ENCODE peak calls at places on chromosomes 13 and 19, in ten cellular contexts. One of them, this sample, is unnamed.

GRCh38 chr13:67792151-67792665 is 562.1 kb upstream of the PCDH9 start:
- DNase-seq in fibroblast of mammary gland: no peak
- DNase-seq in cardiac muscle cell: peak
- DNase-seq in PC-3: no peak
- DNase-seq in neural crest cell: no peak
- DNase-seq in cardiac fibroblast: no peak
- DNase-seq in AG10803: no peak
- DNase-seq in AG04450: no peak
- DNase-seq in fibroblast of the aortic adventitia: no peak
- DNase-seq in fibroblast of lung: peak
- DNase-seq in this sample: no peak

GRCh38 chr19:49549045-49549444 is 21.2 kb downstream of the RCN3 start:
- DNase-seq in fibroblast of mammary gland: no peak
- DNase-seq in cardiac muscle cell: no peak
- DNase-seq in PC-3: no peak
- DNase-seq in neural crest cell: no peak
- DNase-seq in cardiac fibroblast: no peak
- DNase-seq in AG10803: no peak
- DNase-seq in AG04450: no peak
- DNase-seq in fibroblast of the aortic adventitia: no peak
- DNase-seq in fibroblast of lung: no peak
- DNase-seq in this sample: no peak

GRCh38 chr19:10086032-10086903 is at the start of gene SHFL:
- DNase-seq in fibroblast of mammary gland: peak
- DNase-seq in cardiac muscle cell: peak
- DNase-seq in PC-3: peak
- DNase-seq in neural crest cell: no peak
- DNase-seq in cardiac fibroblast: peak
- DNase-seq in AG10803: peak
- DNase-seq in AG04450: no peak
- DNase-seq in fibroblast of the aortic adventitia: peak
- DNase-seq in fibroblast of lung: peak
- DNase-seq in this sample: peak

GRCh38 chr19:32824136-32824835 is 45.3 kb downstream of the SLC7A9 start:
- DNase-seq in fibroblast of mammary gland: no peak
- DNase-seq in cardiac muscle cell: no peak
- DNase-seq in PC-3: no peak
- DNase-seq in neural crest cell: no peak
- DNase-seq in cardiac fibroblast: no peak
- DNase-seq in AG10803: no peak
- DNase-seq in AG04450: no peak
- DNase-seq in fibroblast of the aortic adventitia: no peak
- DNase-seq in fibroblast of lung: no peak
- DNase-seq in this sample: no peak

GRCh38 chr19:863305-863620 is 3.8 kb downstream of the CFD start:
- DNase-seq in fibroblast of mammary gland: no peak
- DNase-seq in cardiac muscle cell: no peak
- DNase-seq in PC-3: no peak
- DNase-seq in neural crest cell: no peak
- DNase-seq in cardiac fibroblast: no peak
- DNase-seq in AG10803: no peak
- DNase-seq in AG04450: no peak
- DNase-seq in fibroblast of the aortic adventitia: no peak
- DNase-seq in fibroblast of lung: no peak
- DNase-seq in this sample: no peak

GRCh38 chr13:30120133-30120822 is 187.1 kb downstream of the KATNAL1 start:
- DNase-seq in fibroblast of mammary gland: no peak
- DNase-seq in cardiac muscle cell: no peak
- DNase-seq in PC-3: no peak
- DNase-seq in neural crest cell: no peak
- DNase-seq in cardiac fibroblast: no peak
- DNase-seq in AG10803: no peak
- DNase-seq in AG04450: no peak
- DNase-seq in fibroblast of the aortic adventitia: no peak
- DNase-seq in fibroblast of lung: no peak
- DNase-seq in this sample: no peak

GRCh38 chr13:76820759-76821158 is 65.4 kb downstream of the KCTD12 start:
- DNase-seq in fibroblast of mammary gland: peak
- DNase-seq in cardiac muscle cell: no peak
- DNase-seq in PC-3: no peak
- DNase-seq in neural crest cell: no peak
- DNase-seq in cardiac fibroblast: peak
- DNase-seq in AG10803: peak
- DNase-seq in AG04450: no peak
- DNase-seq in fibroblast of the aortic adventitia: peak
- DNase-seq in fibroblast of lung: no peak
- DNase-seq in this sample: no peak

GRCh38 chr19:45798995-45799517 is 6.4 kb upstream of the DMWD start:
- DNase-seq in fibroblast of mammary gland: peak
- DNase-seq in cardiac muscle cell: peak
- DNase-seq in PC-3: peak
- DNase-seq in neural crest cell: peak
- DNase-seq in cardiac fibroblast: peak
- DNase-seq in AG10803: peak
- DNase-seq in AG04450: peak
- DNase-seq in fibroblast of the aortic adventitia: peak
- DNase-seq in fibroblast of lung: peak
- DNase-seq in this sample: no peak

GRCh38 chr19:48925240-48925843 is 8.2 kb upstream of the DHDH start:
- DNase-seq in fibroblast of mammary gland: peak
- DNase-seq in cardiac muscle cell: no peak
- DNase-seq in PC-3: peak
- DNase-seq in neural crest cell: no peak
- DNase-seq in cardiac fibroblast: peak
- DNase-seq in AG10803: peak
- DNase-seq in AG04450: peak
- DNase-seq in fibroblast of the aortic adventitia: peak
- DNase-seq in fibroblast of lung: peak
- DNase-seq in this sample: no peak

GRCh38 chr19:49362926-49363264 is 679 bp upstream of the TEAD2 start:
- DNase-seq in fibroblast of mammary gland: no peak
- DNase-seq in cardiac muscle cell: peak
- DNase-seq in PC-3: no peak
- DNase-seq in neural crest cell: no peak
- DNase-seq in cardiac fibroblast: peak
- DNase-seq in AG10803: peak
- DNase-seq in AG04450: no peak
- DNase-seq in fibroblast of the aortic adventitia: no peak
- DNase-seq in fibroblast of lung: peak
- DNase-seq in this sample: peak

GRCh38 chr13:97627566-97627965 is 193.6 kb downstream of the RAP2A start:
- DNase-seq in fibroblast of mammary gland: peak
- DNase-seq in cardiac muscle cell: peak
- DNase-seq in PC-3: peak
- DNase-seq in neural crest cell: no peak
- DNase-seq in cardiac fibroblast: peak
- DNase-seq in AG10803: peak
- DNase-seq in AG04450: peak
- DNase-seq in fibroblast of the aortic adventitia: peak
- DNase-seq in fibroblast of lung: peak
- DNase-seq in this sample: no peak

GRCh38 chr19:6378036-6378435 is 2.3 kb upstream of the PSPN start:
- DNase-seq in fibroblast of mammary gland: no peak
- DNase-seq in cardiac muscle cell: no peak
- DNase-seq in PC-3: no peak
- DNase-seq in neural crest cell: no peak
- DNase-seq in cardiac fibroblast: peak
- DNase-seq in AG10803: peak
- DNase-seq in AG04450: peak
- DNase-seq in fibroblast of the aortic adventitia: peak
- DNase-seq in fibroblast of lung: peak
- DNase-seq in this sample: peak

GRCh38 chr13:46914341-46914740 is 17.5 kb upstream of the HTR2A start:
- DNase-seq in fibroblast of mammary gland: no peak
- DNase-seq in cardiac muscle cell: no peak
- DNase-seq in PC-3: no peak
- DNase-seq in neural crest cell: no peak
- DNase-seq in cardiac fibroblast: no peak
- DNase-seq in AG10803: peak
- DNase-seq in AG04450: no peak
- DNase-seq in fibroblast of the aortic adventitia: no peak
- DNase-seq in fibroblast of lung: no peak
- DNase-seq in this sample: no peak

GRCh38 chr13:25846227-25846984 is 205.4 kb downstream of the SHISA2 start:
- DNase-seq in fibroblast of mammary gland: no peak
- DNase-seq in cardiac muscle cell: no peak
- DNase-seq in PC-3: peak
- DNase-seq in neural crest cell: no peak
- DNase-seq in cardiac fibroblast: no peak
- DNase-seq in AG10803: no peak
- DNase-seq in AG04450: no peak
- DNase-seq in fibroblast of the aortic adventitia: no peak
- DNase-seq in fibroblast of lung: peak
- DNase-seq in this sample: no peak

GRCh38 chr19:3039641-3040077 is 10.6 kb upstream of the TLE2 start:
- DNase-seq in fibroblast of mammary gland: no peak
- DNase-seq in cardiac muscle cell: no peak
- DNase-seq in PC-3: no peak
- DNase-seq in neural crest cell: no peak
- DNase-seq in cardiac fibroblast: no peak
- DNase-seq in AG10803: no peak
- DNase-seq in AG04450: no peak
- DNase-seq in fibroblast of the aortic adventitia: no peak
- DNase-seq in fibroblast of lung: no peak
- DNase-seq in this sample: no peak

GRCh38 chr19:32720216-32720935 is 809 bp downstream of the TDRD12 start:
- DNase-seq in fibroblast of mammary gland: no peak
- DNase-seq in cardiac muscle cell: no peak
- DNase-seq in PC-3: no peak
- DNase-seq in neural crest cell: no peak
- DNase-seq in cardiac fibroblast: no peak
- DNase-seq in AG10803: no peak
- DNase-seq in AG04450: no peak
- DNase-seq in fibroblast of the aortic adventitia: no peak
- DNase-seq in fibroblast of lung: no peak
- DNase-seq in this sample: no peak

GRCh38 chr13:78319101-78319627 is 284.2 kb downstream of the POU4F1 start:
- DNase-seq in fibroblast of mammary gland: no peak
- DNase-seq in cardiac muscle cell: no peak
- DNase-seq in PC-3: no peak
- DNase-seq in neural crest cell: no peak
- DNase-seq in cardiac fibroblast: no peak
- DNase-seq in AG10803: no peak
- DNase-seq in AG04450: no peak
- DNase-seq in fibroblast of the aortic adventitia: no peak
- DNase-seq in fibroblast of lung: no peak
- DNase-seq in this sample: no peak

GRCh38 chr13:78317030-78317429 is 286.3 kb downstream of the POU4F1 start:
- DNase-seq in fibroblast of mammary gland: no peak
- DNase-seq in cardiac muscle cell: peak
- DNase-seq in PC-3: peak
- DNase-seq in neural crest cell: no peak
- DNase-seq in cardiac fibroblast: peak
- DNase-seq in AG10803: no peak
- DNase-seq in AG04450: no peak
- DNase-seq in fibroblast of the aortic adventitia: peak
- DNase-seq in fibroblast of lung: no peak
- DNase-seq in this sample: no peak
- TF ChIP-seq CTCF in fibroblast of mammary gland: peak
- TF ChIP-seq CTCF in cardiac muscle cell: peak
- TF ChIP-seq CTCF in PC-3: peak
- TF ChIP-seq CTCF in neural crest cell: peak
- TF ChIP-seq CTCF in cardiac fibroblast: peak
- TF ChIP-seq CTCF in AG10803: no peak
- TF ChIP-seq CTCF in AG04450: peak
- TF ChIP-seq CTCF in fibroblast of the aortic adventitia: peak
- TF ChIP-seq CTCF in fibroblast of lung: peak
- TF ChIP-seq CTCF in this sample: no peak

GRCh38 chr13:50805805-50806204 is 37.7 kb downstream of the DLEU7 start:
- DNase-seq in fibroblast of mammary gland: peak
- DNase-seq in cardiac muscle cell: no peak
- DNase-seq in PC-3: peak
- DNase-seq in neural crest cell: no peak
- DNase-seq in cardiac fibroblast: peak
- DNase-seq in AG10803: peak
- DNase-seq in AG04450: no peak
- DNase-seq in fibroblast of the aortic adventitia: peak
- DNase-seq in fibroblast of lung: peak
- DNase-seq in this sample: no peak
- TF ChIP-seq CTCF in fibroblast of mammary gland: no peak
- TF ChIP-seq CTCF in cardiac muscle cell: peak
- TF ChIP-seq CTCF in PC-3: peak
- TF ChIP-seq CTCF in neural crest cell: peak
- TF ChIP-seq CTCF in cardiac fibroblast: peak
- TF ChIP-seq CTCF in AG10803: peak
- TF ChIP-seq CTCF in AG04450: no peak
- TF ChIP-seq CTCF in fibroblast of the aortic adventitia: no peak
- TF ChIP-seq CTCF in fibroblast of lung: no peak
- TF ChIP-seq CTCF in this sample: no peak

GRCh38 chr19:17346109-17346671 is 8.8 kb downstream of the GTPBP3 start:
- DNase-seq in fibroblast of mammary gland: peak
- DNase-seq in cardiac muscle cell: peak
- DNase-seq in PC-3: peak
- DNase-seq in neural crest cell: peak
- DNase-seq in cardiac fibroblast: peak
- DNase-seq in AG10803: peak
- DNase-seq in AG04450: no peak
- DNase-seq in fibroblast of the aortic adventitia: peak
- DNase-seq in fibroblast of lung: peak
- DNase-seq in this sample: peak
- TF ChIP-seq CTCF in fibroblast of mammary gland: peak
- TF ChIP-seq CTCF in cardiac muscle cell: peak
- TF ChIP-seq CTCF in PC-3: peak
- TF ChIP-seq CTCF in neural crest cell: peak
- TF ChIP-seq CTCF in cardiac fibroblast: peak
- TF ChIP-seq CTCF in AG10803: peak
- TF ChIP-seq CTCF in AG04450: peak
- TF ChIP-seq CTCF in fibroblast of the aortic adventitia: peak
- TF ChIP-seq CTCF in fibroblast of lung: peak
- TF ChIP-seq CTCF in this sample: peak

DNA sequence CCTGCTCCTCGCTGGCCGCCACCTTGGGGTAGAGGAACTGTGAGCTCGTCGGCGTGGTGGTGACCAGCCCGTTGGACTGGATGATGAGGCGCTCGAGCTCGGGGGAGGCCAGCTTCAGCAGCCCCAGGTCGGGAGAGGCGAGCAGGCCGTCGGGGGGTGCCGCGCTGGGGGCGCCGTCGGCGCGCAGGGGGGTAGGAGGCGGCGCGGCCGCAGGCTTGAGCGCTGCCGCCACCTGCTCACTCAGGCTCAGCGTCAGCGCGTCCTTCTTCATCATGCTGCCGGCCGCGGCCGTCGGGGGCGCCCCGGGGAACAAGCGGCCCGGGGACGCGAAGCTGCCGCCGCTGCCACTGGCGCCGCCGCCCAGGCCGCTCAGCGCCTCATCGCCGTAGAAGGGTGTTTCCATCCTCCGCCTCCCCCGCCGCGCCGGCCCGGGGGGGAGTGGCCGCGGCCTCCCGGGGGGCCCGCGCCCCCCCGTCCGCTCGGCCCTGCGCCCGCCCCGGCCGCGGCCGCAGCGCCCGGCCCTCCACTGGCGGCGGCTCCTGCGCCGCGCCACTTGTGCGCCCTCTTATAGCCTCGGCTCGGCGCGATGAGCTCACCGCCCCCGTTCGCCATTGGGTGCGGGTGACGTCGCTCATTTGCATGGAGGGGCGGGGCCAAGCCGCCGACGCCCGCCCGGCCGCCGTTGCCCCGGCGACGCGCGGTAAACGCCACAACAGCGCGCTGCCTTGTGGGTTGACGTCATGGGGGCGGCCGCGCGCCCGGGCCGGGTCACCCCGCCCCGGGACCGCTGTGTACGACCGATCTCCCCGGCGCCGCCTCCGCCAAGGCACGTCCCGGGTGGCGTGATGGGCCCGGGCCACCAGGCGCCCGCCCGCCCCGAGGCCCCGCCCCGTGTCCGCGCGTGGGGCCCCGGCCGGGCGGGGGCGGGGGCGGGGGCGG is at the start of gene JUND:
- DNase-seq in fibroblast of mammary gland: peak
- DNase-seq in cardiac muscle cell: peak
- DNase-seq in PC-3: peak
- DNase-seq in neural crest cell: peak
- DNase-seq in cardiac fibroblast: peak
- DNase-seq in AG10803: peak
- DNase-seq in AG04450: peak
- DNase-seq in fibroblast of the aortic adventitia: peak
- DNase-seq in fibroblast of lung: peak
- DNase-seq in this sample: peak
- TF ChIP-seq CTCF in fibroblast of mammary gland: no peak
- TF ChIP-seq CTCF in cardiac muscle cell: no peak
- TF ChIP-seq CTCF in PC-3: no peak
- TF ChIP-seq CTCF in neural crest cell: no peak
- TF ChIP-seq CTCF in cardiac fibroblast: no peak
- TF ChIP-seq CTCF in AG10803: no peak
- TF ChIP-seq CTCF in AG04450: no peak
- TF ChIP-seq CTCF in fibroblast of the aortic adventitia: no peak
- TF ChIP-seq CTCF in fibroblast of lung: no peak
- TF ChIP-seq CTCF in this sample: no peak